ENCODE peak calls at places on chromosome 13, in ten cellular contexts. F is HTR-8/SVneo; O is stimulated activated naive CD8-positive, alpha-beta T cell treated with anti-CD3 and anti-CD28 coated beads, Interleukin-15, Interleukin-2, amounts not matched to agents 100 U/mL and 50 U/mL, for 24 hours; I is Caco-2; L is dermis blood vessel endothelial cell; K is DMS153; H is lung microvascular endothelial cell; C is activated T-helper 1 cell treated with Interleukin-2 at 50 U/mL for 16 hours; Z is Right ventricle myocardium superior; G is germinal center. S is an unnamed sample.

GRCh38 chr13:109274188-109274821 is 512.1 kb downstream of the IRS2 start:
- DNase-seq in F (peak), O (no peak), I (peak), L (no peak), K (no peak), H (peak), C (no peak), Z (no peak), G (no peak), S (no peak)

GRCh38 chr13:50599046-50599445 is 244.4 kb downstream of the DLEU7 start:
- DNase-seq in F (no peak), O (no peak), I (no peak), L (no peak), K (no peak), H (no peak), C (no peak), Z (no peak), G (peak), S (no peak)

GRCh38 chr13:24176351-24177101 is 16.0 kb downstream of the SPATA13 start:
- DNase-seq in F (no peak), O (no peak), I (no peak), L (peak), K (no peak), H (peak), C (no peak), Z (no peak), G (no peak), S (peak)

GRCh38 chr13:18236528-18236815 is 945.2 kb downstream of the TUBA3C start:
- DNase-seq in F (no peak), O (no peak), I (no peak), L (no peak), K (no peak), H (no peak), C (no peak), Z (no peak), G (no peak), S (no peak)

GRCh38 chr13:97559981-97560380 is 126.0 kb downstream of the RAP2A start:
- DNase-seq in F (no peak), O (no peak), I (no peak), L (no peak), K (no peak), H (no peak), C (no peak), Z (no peak), G (no peak), S (no peak)

GRCh38 chr13:30581582-30581981 is 36.1 kb upstream of the USPL1 start:
- DNase-seq in F (no peak), O (no peak), I (no peak), L (peak), K (no peak), H (peak), C (no peak), Z (no peak), G (peak), S (no peak)

GRCh38 chr13:100089633-100090032 is 740 bp downstream of the PCCA start:
- DNase-seq in F (no peak), O (peak), I (no peak), L (peak), K (no peak), H (peak), C (no peak), Z (no peak), G (no peak), S (no peak)

GRCh38 chr13:114082849-114083645 is 49.4 kb downstream of the RASA3 start:
- DNase-seq in F (no peak), O (peak), I (peak), L (no peak), K (no peak), H (no peak), C (no peak), Z (no peak), G (no peak), S (peak)

GRCh38 chr13:93775507-93776108 is 549.0 kb downstream of the GPC6 start:
- DNase-seq in F (no peak), O (no peak), I (no peak), L (no peak), K (no peak), H (no peak), C (no peak), Z (no peak), G (no peak), S (no peak)